ENCODE peak calls at places on chromosomes 3 and 15, in four cellular contexts. Y is stimulated activated CD4-positive, alpha-beta T cell treated with anti-CD3 and anti-CD28 coated beads, Interleukin-2, amount 100 ng/mL, for 48 hours; N is NAMALWA; V is right cardiac atrium. L is an unnamed sample.

GRCh38 chr3:156305672-156306071 is 185.3 kb downstream of the KCNAB1 start:
- DNase-seq in V (no peak), N (no peak), Y (no peak), L (no peak)

GRCh38 chr15:96500491-96500890 is 170.0 kb downstream of the NR2F2 start:
- DNase-seq in Y (no peak), N (no peak), V (no peak), L (no peak)

GRCh38 chr15:99970891-99971330 is 237.7 kb upstream of the LYSMD4 start:
- DNase-seq in N (no peak), Y (no peak), V (no peak), L (no peak)

GRCh38 chr3:133663569-133664313 is 2.0 kb upstream of the TOPBP1 start:
- DNase-seq in V (no peak), Y (no peak), N (peak; percentile 92), L (no peak)

GRCh38 chr3:42497009-42497731 is 5.3 kb upstream of the VIPR1 start:
- DNase-seq in V (no peak), Y (no peak), N (no peak), L (no peak)

GRCh38 chr15:72379856-72380255 is 4.0 kb upstream of the HEXA start:
- DNase-seq in Y (no peak), N (no peak), V (no peak), L (no peak)

GRCh38 chr15:88543065-88543776 is 3.3 kb downstream of the DET1 start:
- DNase-seq in V (no peak), Y (no peak), N (no peak), L (no peak)

GRCh38 chr15:68816158-68816557 is 4.5 kb downstream of the ANP32A start:
- DNase-seq in N (no peak), V (no peak), Y (no peak), L (no peak)

GRCh38 chr3:32422943-32423342 is 31.3 kb downstream of the CMTM7 start:
- DNase-seq in V (no peak), N (no peak), Y (no peak), L (no peak)

GRCh38 chr3:69806735-69807438 is 67.6 kb downstream of the MITF start:
- DNase-seq in N (no peak), V (no peak), Y (no peak), L (no peak)

GRCh38 chr3:146732325-146732724 is 127.2 kb upstream of the PLSCR5 start:
- DNase-seq in Y (no peak), N (no peak), V (no peak), L (no peak)

GRCh38 chr3:16151109-16151508 is 23.4 kb upstream of the GALNT15 start:
- DNase-seq in N (no peak), Y (no peak), V (peak; percentile 87), L (peak; percentile 87)

GRCh38 chr3:33030802-33031201 is 66.1 kb downstream of the GLB1 start:
- DNase-seq in Y (no peak), N (no peak), V (no peak), L (no peak)

GRCh38 chr3:99562138-99562537 is 76.3 kb upstream of the COL8A1 start:
- DNase-seq in V (no peak), N (no peak), Y (no peak), L (no peak)

GRCh38 chr3:155960060-155960459 is 89.6 kb downstream of the GMPS start:
- DNase-seq in N (no peak), Y (no peak), V (no peak), L (no peak)

GRCh38 chr3:126554560-126555525 is 3.9 kb downstream of the C3orf22 start:
- DNase-seq in V (peak; percentile 15), Y (no peak), N (no peak), L (no peak)

GRCh38 chr3:18389108-18389733 is 35.9 kb downstream of the SATB1 start:
- DNase-seq in V (no peak), N (peak; percentile 61), Y (no peak), L (no peak)

GRCh38 chr15:82709081-82709420 is 624 bp downstream of the AP3B2 start:
- DNase-seq in N (no peak), V (no peak), Y (no peak), L (no peak)

GRCh38 chr15:34650177-34650576 is 66.7 kb upstream of the GOLGA8B start:
- DNase-seq in Y (no peak), N (no peak), V (no peak), L (no peak)

GRCh38 chr3:195557327-195557726 is 14.2 kb upstream of the PPP1R2 start:
- DNase-seq in Y (no peak), V (no peak), N (no peak), L (no peak)

GRCh38 chr3:104198136-104198535 is 1168.6 kb upstream of the ALCAM start:
- DNase-seq in N (no peak), Y (no peak), V (no peak), L (no peak)

GRCh38 chr3:56810912-56811544 is 9.3 kb upstream of the ARHGEF3 start:
- DNase-seq in Y (no peak), V (no peak), N (no peak), L (no peak)

GRCh38 chr15:60674704-60675405 is 195.9 kb upstream of the ICE2 start:
- DNase-seq in V (no peak), N (no peak), Y (no peak), L (no peak)

L was measured in Right ventricle myocardium superior.